ENCODE peak calls at places on chromosomes 6 and 20, in seven cellular contexts. W, Z, U, F, B, Y and M are unnamed samples.

GRCh38 chr6:66508433-66508832 is 801.4 kb upstream of the EYS start:
- ATAC-seq in W (no peak), Z (no peak), U (no peak), F (no peak), B (no peak), Y (no peak), M (no peak)

GRCh38 chr20:3651204-3651970 is 11.8 kb downstream of the GFRA4 start:
- ATAC-seq in W (no peak), Z (peak; percentile 25), U (peak; percentile 8), F (no peak), B (no peak), Y (no peak), M (peak; percentile 36)

GRCh38 chr20:36760647-36761046 is 12.9 kb downstream of the DSN1 start:
- ATAC-seq in W (no peak), Z (no peak), U (peak; percentile 59), F (no peak), B (no peak), Y (no peak), M (no peak)

GRCh38 chr6:156925718-156926607 is 148.8 kb downstream of the ARID1B start:
- ATAC-seq in W (no peak), Z (no peak), U (no peak), F (peak; percentile 82), B (peak; percentile 76), Y (peak; percentile 74), M (no peak)

GRCh38 chr20:24453917-24454316 is 15.5 kb upstream of the SYNDIG1 start:
- ATAC-seq in W (no peak), Z (no peak), U (no peak), F (no peak), B (no peak), Y (no peak), M (no peak)

GRCh38 chr20:9179193-9179802 is 110.4 kb downstream of the PLCB4 start:
- ATAC-seq in W (no peak), Z (no peak), U (no peak), F (no peak), B (no peak), Y (no peak), M (no peak)

GRCh38 chr6:165800337-165800736 is 137.3 kb upstream of the PDE10A start:
- ATAC-seq in W (no peak), Z (no peak), U (no peak), F (no peak), B (no peak), Y (no peak), M (no peak)

GRCh38 chr20:17469631-17470030 is 61.5 kb downstream of the BFSP1 start:
- ATAC-seq in W (no peak), Z (no peak), U (no peak), F (no peak), B (no peak), Y (no peak), M (no peak)

GRCh38 chr6:123777554-123777953 is 26.1 kb upstream of the NKAIN2 start:
- ATAC-seq in W (no peak), Z (peak; percentile 84), U (no peak), F (no peak), B (no peak), Y (no peak), M (no peak)

GRCh38 chr6:53956068-53956711 is 155.1 kb upstream of the MLIP start:
- ATAC-seq in W (peak; percentile 51), Z (peak; percentile 98), U (peak; percentile 100), F (peak; percentile 100), B (peak; percentile 72), Y (peak; percentile 99), M (peak; percentile 61)

GRCh38 chr6:100780648-100781047 is 100.5 kb downstream of the ASCC3 start:
- ATAC-seq in W (no peak), Z (no peak), U (no peak), F (no peak), B (no peak), Y (no peak), M (no peak)

GRCh38 chr6:98958791-98959190 is 11.0 kb upstream of the FBXL4 start:
- ATAC-seq in W (no peak), Z (no peak), U (no peak), F (no peak), B (no peak), Y (no peak), M (no peak)

GRCh38 chr6:157080986-157081391 is 242.3 kb downstream of the TMEM242 start:
- ATAC-seq in W (no peak), Z (no peak), U (no peak), F (peak; percentile 64), B (no peak), Y (no peak), M (no peak)

GRCh38 chr6:144305985-144306384 is 20.9 kb downstream of the UTRN start:
- ATAC-seq in W (no peak), Z (no peak), U (peak; percentile 12), F (no peak), B (no peak), Y (no peak), M (no peak)

GRCh38 chr20:25299801-25300200 is 51.9 kb downstream of the PYGB start:
- ATAC-seq in W (no peak), Z (peak; percentile 11), U (no peak), F (no peak), B (peak; percentile 22), Y (peak; percentile 4), M (no peak)

GRCh38 chr20:13341737-13342393 is 120.8 kb downstream of the ISM1 start:
- ATAC-seq in W (no peak), Z (no peak), U (no peak), F (no peak), B (no peak), Y (no peak), M (no peak)

GRCh38 chr6:24689964-24690363 is 23.1 kb downstream of the ACOT13 start:
- ATAC-seq in W (no peak), Z (no peak), U (no peak), F (no peak), B (no peak), Y (no peak), M (peak; percentile 53)

GRCh38 chr20:46330072-46330763 is 21.9 kb upstream of the CDH22 start:
- ATAC-seq in W (no peak), Z (no peak), U (no peak), F (no peak), B (no peak), Y (no peak), M (peak; percentile 11)

GRCh38 chr6:143286280-143286795 is 164.2 kb downstream of the ADAT2 start:
- ATAC-seq in W (no peak), Z (no peak), U (no peak), F (no peak), B (no peak), Y (no peak), M (peak; percentile 16)

GRCh38 chr6:29255530-29255929 is 46.0 kb upstream of the OR14J1 start:
- ATAC-seq in W (no peak), Z (no peak), U (no peak), F (no peak), B (no peak), Y (no peak), M (no peak)

DNA sequence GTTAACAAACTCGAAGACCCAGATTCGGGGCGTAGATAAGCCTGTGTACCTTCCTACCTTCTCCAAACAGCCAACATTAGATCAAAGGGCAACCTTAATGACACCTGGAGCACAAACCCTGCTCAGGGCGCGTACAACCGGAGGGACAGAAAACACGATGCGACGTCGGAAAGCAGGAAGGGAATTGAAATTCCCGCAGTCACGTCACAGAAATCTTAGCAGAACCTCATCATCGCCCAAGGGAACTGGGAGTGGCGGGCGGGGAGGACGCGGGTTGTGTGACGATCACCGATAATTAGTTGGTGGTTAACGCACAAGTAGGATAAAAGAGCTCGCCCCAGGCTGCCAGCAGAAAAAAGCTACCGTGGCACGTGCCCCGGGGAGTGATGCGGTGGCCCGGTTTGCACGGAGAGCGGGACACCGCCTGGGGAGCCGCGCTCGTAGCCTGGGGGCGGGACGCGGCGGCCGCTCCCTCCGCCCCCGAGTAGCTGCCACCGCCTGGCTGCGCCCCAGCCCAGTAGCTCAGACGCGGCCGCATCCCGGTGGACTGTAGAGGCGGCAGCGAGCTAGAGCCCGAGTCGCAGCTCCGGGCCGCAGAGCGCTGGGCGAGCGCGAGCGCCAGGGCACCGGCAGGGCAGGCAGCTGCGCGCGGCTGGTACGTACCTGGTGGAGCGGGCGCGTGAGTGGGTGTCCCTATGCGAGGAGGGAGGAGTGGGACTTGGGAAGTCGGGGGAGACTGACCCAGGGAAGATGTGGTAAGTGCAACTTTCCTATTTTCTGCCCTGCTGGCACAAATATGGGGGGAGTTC is at the start of gene PKIB:
- ATAC-seq in W (peak; percentile 93), Z (peak; percentile 99), U (peak; percentile 100), F (peak; percentile 98), B (peak; percentile 99), Y (peak; percentile 94), M (peak; percentile 92)
- TF ChIP-seq CTCF in W (no peak), Z (peak; percentile 69), U (peak; percentile 69), F (peak; percentile 45), B (peak; percentile 92), Y (peak; percentile 51), M (no peak)

DNA sequence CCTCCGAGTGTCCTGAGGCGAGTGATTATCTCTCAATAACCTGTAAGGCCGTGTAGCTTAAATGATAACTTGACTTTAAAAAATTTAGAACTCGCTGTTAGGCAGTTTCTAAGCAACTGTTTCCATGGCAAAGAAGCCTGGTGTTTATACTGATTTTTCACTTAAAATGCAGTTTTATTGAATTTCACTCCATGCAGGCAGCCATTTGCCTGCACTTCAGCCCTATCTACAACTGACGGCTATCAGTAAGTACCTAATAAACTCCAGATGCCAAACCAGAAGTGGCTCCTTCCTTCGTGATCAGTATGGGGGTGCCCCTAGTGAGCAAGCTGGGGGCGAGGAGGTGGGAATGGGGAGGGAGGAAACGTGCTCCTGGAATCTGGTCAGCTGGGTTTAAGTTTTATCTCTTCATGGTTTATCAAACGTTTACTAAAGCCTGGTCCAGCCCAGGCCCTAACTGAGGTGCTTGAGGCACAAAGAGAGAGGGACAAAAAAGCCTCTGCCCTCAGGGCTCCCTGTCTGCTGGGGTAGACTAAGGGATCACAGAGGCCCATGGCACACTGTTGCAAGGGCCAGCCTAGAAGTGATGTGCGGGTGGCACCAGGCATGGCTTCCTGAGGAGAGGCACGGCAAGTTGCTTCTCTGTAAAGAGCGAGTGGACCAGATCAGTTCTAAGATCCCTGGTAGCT is 45.5 kb downstream of the TTI1 start:
- ATAC-seq in W (no peak), Z (no peak), U (no peak), F (no peak), B (no peak), Y (no peak), M (no peak)
- TF ChIP-seq POLR2AphosphoS5 in W (no peak), Z (no peak), U (no peak), F (no peak), B (no peak), Y (no peak), M (no peak)

GRCh38 chr20:60365063-60365640 is 406.9 kb downstream of the CDH26 start:
- ATAC-seq in W (no peak), Z (no peak), U (peak; percentile 62), F (peak; percentile 98), B (no peak), Y (no peak), M (no peak)
- TF ChIP-seq CTCF in W (no peak), Z (no peak), U (peak; percentile 50), F (peak; percentile 70), B (peak; percentile 27), Y (no peak), M (no peak)

DNA sequence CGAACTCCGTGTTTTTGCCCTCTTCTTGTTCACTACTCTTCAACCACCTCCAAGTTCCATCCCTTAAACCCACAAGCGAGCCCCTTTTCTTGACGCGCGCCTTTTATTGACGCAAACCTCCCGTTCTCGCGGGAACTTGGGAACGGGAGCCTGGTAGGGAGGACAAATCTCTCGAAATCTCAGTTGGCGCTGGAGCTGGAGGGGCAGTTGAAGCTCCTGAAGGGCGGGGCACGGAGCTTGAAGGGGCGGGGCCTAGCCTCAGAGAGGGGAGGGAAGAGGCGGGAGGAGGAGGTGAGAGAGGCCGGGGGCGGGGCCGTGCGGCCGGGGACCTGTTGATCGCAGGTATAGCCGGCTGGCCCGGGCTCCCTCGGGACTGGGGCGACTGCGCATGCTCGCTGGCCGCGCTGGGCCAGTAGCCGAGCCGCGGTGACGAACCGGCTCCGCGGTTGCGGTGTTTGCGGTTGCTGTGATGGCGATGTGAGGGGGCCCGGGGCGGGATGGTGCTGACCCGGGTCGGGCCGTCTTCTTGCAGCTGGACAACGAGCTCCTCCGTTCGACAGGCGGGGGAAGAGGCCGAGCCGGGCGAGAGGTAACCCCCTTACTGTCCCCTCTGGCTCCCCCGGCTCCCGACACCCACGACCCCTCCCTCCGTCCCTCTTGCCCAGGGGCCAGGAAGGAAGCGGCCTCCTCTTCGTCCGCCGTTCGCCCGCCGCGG is at the start of gene FAM135A:
- ATAC-seq in W (peak; percentile 100), Z (peak; percentile 97), U (peak; percentile 95), F (peak; percentile 93), B (peak; percentile 93), Y (peak; percentile 96), M (peak; percentile 98)
- TF ChIP-seq POLR2AphosphoS5 in W (peak; percentile 83), Z (peak; percentile 98), U (peak; percentile 97), F (peak; percentile 89), B (peak; percentile 93), Y (peak; percentile 95), M (peak; percentile 48)